ENCODE peak calls at places on chromosome 12, in five cellular contexts. One of them, this sample, is unnamed.

GRCh38 chr12:77754086-77754485 is 76.6 kb upstream of the NAV3 start:
- DNase-seq in aorta: no peak
- DNase-seq in activated CD4-positive, alpha-beta T cell treated with anti-CD3 and anti-CD28 coated beads, Interleukin-2, amount 10 ng/mL, durations not matched to agents 7 days and 5 days: no peak
- DNase-seq in tibial nerve: no peak
- DNase-seq in body of pancreas: no peak
- DNase-seq in this sample: no peak

GRCh38 chr12:109222062-109222461 is 87.0 kb downstream of the FOXN4 start:
- DNase-seq in aorta: no peak
- DNase-seq in activated CD4-positive, alpha-beta T cell treated with anti-CD3 and anti-CD28 coated beads, Interleukin-2, amount 10 ng/mL, durations not matched to agents 7 days and 5 days: no peak
- DNase-seq in tibial nerve: no peak
- DNase-seq in body of pancreas: no peak
- DNase-seq in this sample: no peak

GRCh38 chr12:53379389-53380103 is 430 bp upstream of the SP1 start:
- DNase-seq in aorta: peak; percentile 99
- DNase-seq in activated CD4-positive, alpha-beta T cell treated with anti-CD3 and anti-CD28 coated beads, Interleukin-2, amount 10 ng/mL, durations not matched to agents 7 days and 5 days: peak; percentile 99
- DNase-seq in tibial nerve: peak; percentile 99
- DNase-seq in body of pancreas: peak; percentile 99
- DNase-seq in this sample: peak; percentile 77

GRCh38 chr12:49776858-49777257 is 35.5 kb downstream of the TMBIM6 start:
- DNase-seq in aorta: no peak
- DNase-seq in activated CD4-positive, alpha-beta T cell treated with anti-CD3 and anti-CD28 coated beads, Interleukin-2, amount 10 ng/mL, durations not matched to agents 7 days and 5 days: no peak
- DNase-seq in tibial nerve: no peak
- DNase-seq in body of pancreas: no peak
- DNase-seq in this sample: no peak

GRCh38 chr12:50647479-50647878 is 116.4 kb upstream of the ATF1 start:
- DNase-seq in aorta: no peak
- DNase-seq in activated CD4-positive, alpha-beta T cell treated with anti-CD3 and anti-CD28 coated beads, Interleukin-2, amount 10 ng/mL, durations not matched to agents 7 days and 5 days: no peak
- DNase-seq in tibial nerve: no peak
- DNase-seq in body of pancreas: peak; percentile 17
- DNase-seq in this sample: no peak

GRCh38 chr12:1297639-1298038 is 296.7 kb downstream of the FBXL14 start:
- DNase-seq in aorta: no peak
- DNase-seq in activated CD4-positive, alpha-beta T cell treated with anti-CD3 and anti-CD28 coated beads, Interleukin-2, amount 10 ng/mL, durations not matched to agents 7 days and 5 days: no peak
- DNase-seq in tibial nerve: no peak
- DNase-seq in body of pancreas: no peak
- DNase-seq in this sample: no peak

GRCh38 chr12:49296836-49297694 is 2.1 kb downstream of the PRPH start:
- DNase-seq in aorta: no peak
- DNase-seq in activated CD4-positive, alpha-beta T cell treated with anti-CD3 and anti-CD28 coated beads, Interleukin-2, amount 10 ng/mL, durations not matched to agents 7 days and 5 days: peak; percentile 31
- DNase-seq in tibial nerve: no peak
- DNase-seq in body of pancreas: peak; percentile 51
- DNase-seq in this sample: peak; percentile 20

GRCh38 chr12:109446869-109447268 is 30.2 kb downstream of the KCTD10 start:
- DNase-seq in aorta: no peak
- DNase-seq in activated CD4-positive, alpha-beta T cell treated with anti-CD3 and anti-CD28 coated beads, Interleukin-2, amount 10 ng/mL, durations not matched to agents 7 days and 5 days: no peak
- DNase-seq in tibial nerve: no peak
- DNase-seq in body of pancreas: no peak
- DNase-seq in this sample: no peak

GRCh38 chr12:119479121-119479561 is 114.4 kb upstream of the TMEM233 start:
- DNase-seq in aorta: no peak
- DNase-seq in activated CD4-positive, alpha-beta T cell treated with anti-CD3 and anti-CD28 coated beads, Interleukin-2, amount 10 ng/mL, durations not matched to agents 7 days and 5 days: no peak
- DNase-seq in tibial nerve: no peak
- DNase-seq in body of pancreas: no peak
- DNase-seq in this sample: no peak

GRCh38 chr12:76455582-76456345 is 103.8 kb downstream of the OSBPL8 start:
- DNase-seq in aorta: no peak
- DNase-seq in activated CD4-positive, alpha-beta T cell treated with anti-CD3 and anti-CD28 coated beads, Interleukin-2, amount 10 ng/mL, durations not matched to agents 7 days and 5 days: peak; percentile 34
- DNase-seq in tibial nerve: no peak
- DNase-seq in body of pancreas: no peak
- DNase-seq in this sample: no peak

GRCh38 chr12:104488383-104488782 is 31.6 kb downstream of the CHST11 start:
- DNase-seq in aorta: no peak
- DNase-seq in activated CD4-positive, alpha-beta T cell treated with anti-CD3 and anti-CD28 coated beads, Interleukin-2, amount 10 ng/mL, durations not matched to agents 7 days and 5 days: no peak
- DNase-seq in tibial nerve: no peak
- DNase-seq in body of pancreas: no peak
- DNase-seq in this sample: no peak

GRCh38 chr12:72010365-72010764 is 71.7 kb downstream of the TPH2 start:
- DNase-seq in aorta: no peak
- DNase-seq in activated CD4-positive, alpha-beta T cell treated with anti-CD3 and anti-CD28 coated beads, Interleukin-2, amount 10 ng/mL, durations not matched to agents 7 days and 5 days: no peak
- DNase-seq in tibial nerve: no peak
- DNase-seq in body of pancreas: no peak
- DNase-seq in this sample: no peak

GRCh38 chr12:6215932-6216494 is 15.8 kb downstream of the CD9 start:
- DNase-seq in aorta: peak; percentile 93
- DNase-seq in activated CD4-positive, alpha-beta T cell treated with anti-CD3 and anti-CD28 coated beads, Interleukin-2, amount 10 ng/mL, durations not matched to agents 7 days and 5 days: no peak
- DNase-seq in tibial nerve: peak; percentile 58
- DNase-seq in body of pancreas: peak; percentile 84
- DNase-seq in this sample: no peak

GRCh38 chr12:123427036-123427769 is 9.3 kb downstream of the RILPL2 start:
- DNase-seq in aorta: no peak
- DNase-seq in activated CD4-positive, alpha-beta T cell treated with anti-CD3 and anti-CD28 coated beads, Interleukin-2, amount 10 ng/mL, durations not matched to agents 7 days and 5 days: peak; percentile 47
- DNase-seq in tibial nerve: no peak
- DNase-seq in body of pancreas: no peak
- DNase-seq in this sample: peak; percentile 25

GRCh38 chr12:24838531-24838950 is 110.4 kb downstream of the BCAT1 start:
- DNase-seq in aorta: peak; percentile 50
- DNase-seq in activated CD4-positive, alpha-beta T cell treated with anti-CD3 and anti-CD28 coated beads, Interleukin-2, amount 10 ng/mL, durations not matched to agents 7 days and 5 days: peak; percentile 13
- DNase-seq in tibial nerve: peak; percentile 31
- DNase-seq in body of pancreas: no peak
- DNase-seq in this sample: no peak

GRCh38 chr12:53991077-53991460 is 6.1 kb downstream of the HOXC10 start:
- DNase-seq in aorta: no peak
- DNase-seq in activated CD4-positive, alpha-beta T cell treated with anti-CD3 and anti-CD28 coated beads, Interleukin-2, amount 10 ng/mL, durations not matched to agents 7 days and 5 days: no peak
- DNase-seq in tibial nerve: no peak
- DNase-seq in body of pancreas: no peak
- DNase-seq in this sample: no peak

GRCh38 chr12:74689071-74689655 is 151.5 kb downstream of the ATXN7L3B start:
- DNase-seq in aorta: no peak
- DNase-seq in activated CD4-positive, alpha-beta T cell treated with anti-CD3 and anti-CD28 coated beads, Interleukin-2, amount 10 ng/mL, durations not matched to agents 7 days and 5 days: no peak
- DNase-seq in tibial nerve: no peak
- DNase-seq in body of pancreas: no peak
- DNase-seq in this sample: no peak

GRCh38 chr12:52126605-52127578 is 47.4 kb downstream of the SMIM41 start:
- DNase-seq in aorta: no peak
- DNase-seq in activated CD4-positive, alpha-beta T cell treated with anti-CD3 and anti-CD28 coated beads, Interleukin-2, amount 10 ng/mL, durations not matched to agents 7 days and 5 days: no peak
- DNase-seq in tibial nerve: no peak
- DNase-seq in body of pancreas: no peak
- DNase-seq in this sample: no peak

GRCh38 chr12:58105225-58106119 is 164.1 kb downstream of the ATP23 start:
- DNase-seq in aorta: no peak
- DNase-seq in activated CD4-positive, alpha-beta T cell treated with anti-CD3 and anti-CD28 coated beads, Interleukin-2, amount 10 ng/mL, durations not matched to agents 7 days and 5 days: no peak
- DNase-seq in tibial nerve: no peak
- DNase-seq in body of pancreas: no peak
- DNase-seq in this sample: no peak

GRCh38 chr12:1398673-1399072 is 195.7 kb downstream of the FBXL14 start:
- DNase-seq in aorta: no peak
- DNase-seq in activated CD4-positive, alpha-beta T cell treated with anti-CD3 and anti-CD28 coated beads, Interleukin-2, amount 10 ng/mL, durations not matched to agents 7 days and 5 days: no peak
- DNase-seq in tibial nerve: no peak
- DNase-seq in body of pancreas: no peak
- DNase-seq in this sample: no peak

GRCh38 chr12:89695100-89695499 is 13.5 kb downstream of the ATP2B1 start:
- DNase-seq in aorta: no peak
- DNase-seq in activated CD4-positive, alpha-beta T cell treated with anti-CD3 and anti-CD28 coated beads, Interleukin-2, amount 10 ng/mL, durations not matched to agents 7 days and 5 days: no peak
- DNase-seq in tibial nerve: no peak
- DNase-seq in body of pancreas: no peak
- DNase-seq in this sample: no peak